ENCODE peak calls at places on chromosome 18, in five cellular contexts. B is testis; Y is right lobe of liver; C is suprapubic skin; V is CD4-positive, alpha-beta T cell. Z is an unnamed sample.

GRCh38 chr18:42969366-42969765 is 146.1 kb downstream of the RIT2 start:
- DNase-seq in B (no peak), Y (no peak), C (no peak), V (no peak), Z (no peak)

GRCh38 chr18:76679877-76680276 is 142.5 kb upstream of the ZNF236 start:
- DNase-seq in B (peak; percentile 38), Y (no peak), C (no peak), V (no peak), Z (no peak)

GRCh38 chr18:55407774-55408535 is 180.0 kb downstream of the TCF4 start:
- DNase-seq in B (no peak), Y (no peak), C (no peak), V (no peak), Z (no peak)

GRCh38 chr18:51070545-51070944 is 40.5 kb downstream of the SMAD4 start:
- DNase-seq in B (no peak), Y (no peak), C (no peak), V (no peak), Z (no peak)

GRCh38 chr18:75257596-75257995 is 47.0 kb downstream of the TSHZ1 start:
- DNase-seq in B (no peak), Y (no peak), C (no peak), V (no peak), Z (no peak)

GRCh38 chr18:44958040-44958439 is 277.4 kb downstream of the SETBP1 start:
- DNase-seq in B (no peak), Y (no peak), C (no peak), V (no peak), Z (no peak)

GRCh38 chr18:2304378-2305175 is 266.7 kb downstream of the METTL4 start:
- DNase-seq in B (no peak), Y (no peak), C (no peak), V (no peak), Z (no peak)

GRCh38 chr18:12420831-12421421 is 13.2 kb downstream of the PRELID3A start:
- DNase-seq in B (peak; percentile 41), Y (no peak), C (no peak), V (no peak), Z (no peak)

GRCh38 chr18:58005885-58006523 is 38.0 kb upstream of the NEDD4L start:
- DNase-seq in B (no peak), Y (no peak), C (no peak), V (no peak), Z (no peak)
- H3K9me3 ChIP-seq in B (no peaks in the 10 kb centered on the region), Y (no peaks in the 10 kb centered on the region), C (no peaks in the 10 kb centered on the region), V (no peaks in the 10 kb centered on the region), Z (no peaks in the 10 kb centered on the region)

GRCh38 chr18:33123852-33124251 is 316.7 kb downstream of the CCDC178 start:
- DNase-seq in B (no peak), Y (no peak), C (no peak), V (no peak), Z (no peak)

GRCh38 chr18:33132657-33133056 is 307.9 kb downstream of the CCDC178 start:
- DNase-seq in B (no peak), Y (no peak), C (no peak), V (no peak), Z (no peak)

DNA sequence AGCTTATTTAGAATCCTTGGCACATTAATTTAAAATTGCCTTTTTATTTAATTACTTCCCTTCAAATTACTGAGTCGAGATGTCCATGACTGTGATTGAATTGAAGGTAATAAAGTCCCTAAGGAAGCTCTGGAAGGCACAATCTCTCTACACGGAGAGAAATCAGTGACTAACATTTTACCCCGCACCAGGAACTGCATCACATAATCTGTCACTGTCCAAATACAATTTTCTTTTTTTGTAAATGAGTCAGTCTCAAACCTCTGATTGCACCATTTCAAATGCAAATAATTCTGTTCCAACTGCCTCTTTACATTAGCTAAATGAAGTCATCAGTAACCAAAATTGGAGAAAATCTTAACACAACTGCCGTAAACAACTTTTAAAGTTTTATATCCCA is 311.9 kb downstream of the CCDC178 start:
- DNase-seq in B (no peak), Y (no peak), C (no peak), V (no peak), Z (no peak)
- H3K27ac ChIP-seq in B (no peak overlapping the region), Y (no peak overlapping the region), C (no peak overlapping the region), V (no peak overlapping the region), Z (no peak overlapping the region)

DNA sequence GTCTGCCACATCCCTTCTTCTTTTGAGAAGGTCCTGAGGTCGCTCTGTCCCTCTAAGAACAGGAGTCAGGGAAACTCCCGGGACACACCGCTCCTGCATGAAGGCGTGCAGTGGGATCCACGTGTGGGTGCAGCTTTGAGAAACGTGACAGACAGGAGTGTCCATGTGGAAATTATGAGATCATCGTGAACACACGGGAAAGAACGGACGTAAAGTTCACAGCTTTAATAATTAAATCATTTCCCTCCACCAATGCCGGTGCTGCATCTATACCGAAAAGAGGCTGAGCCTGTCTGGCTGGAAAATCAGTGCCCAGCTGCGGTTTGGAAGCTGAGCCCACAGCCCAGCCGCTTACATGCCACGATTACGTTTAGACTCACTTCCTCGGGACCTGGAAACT is 372.4 kb upstream of the SALL3 start:
- DNase-seq in B (no peak), Y (no peak), C (no peak), V (no peak), Z (no peak)
- H3K9me3 ChIP-seq in B (no peaks in the 10 kb centered on the region), Y (no peaks in the 10 kb centered on the region), C (no peaks in the 10 kb centered on the region), V (no peaks in the 10 kb centered on the region), Z (no peaks in the 10 kb centered on the region)

GRCh38 chr18:711693-712400 is 583 bp downstream of the ENOSF1 start:
- DNase-seq in B (peak; percentile 89), Y (peak; percentile 86), C (peak; percentile 90), V (peak; percentile 55), Z (no peak)

GRCh38 chr18:712401-713134 is at the start of gene ENOSF1:
- DNase-seq in B (peak; percentile 93), Y (peak; percentile 92), C (peak; percentile 93), V (peak; percentile 64), Z (peak; percentile 72)

GRCh38 chr18:710418-711300 is 1.8 kb downstream of the ENOSF1 start:
- DNase-seq in B (no peak), Y (no peak), C (no peak), V (no peak), Z (no peak)

GRCh38 chr18:711330-711692 is 1.1 kb downstream of the ENOSF1 start:
- DNase-seq in B (no peak), Y (no peak), C (no peak), V (no peak), Z (no peak)

GRCh38 chr18:713135-713490 is 683 bp upstream of the ENOSF1 start:
- DNase-seq in B (no peak), Y (no peak), C (no peak), V (no peak), Z (no peak)
- H3K27ac ChIP-seq in B (peak overlapping the region; percentile 82), Y (peak overlapping the region; percentile 84), C (peak overlapping the region; percentile 90), V (no peak overlapping the region), Z (no peak overlapping the region)

GRCh38 chr18:79902640-79903039 is 48.8 kb downstream of the SLC66A2 start:
- DNase-seq in B (no peak), Y (peak; percentile 56), C (peak; percentile 55), V (no peak), Z (peak; percentile 42)
- H3K9me3 ChIP-seq in B (no peaks in the 10 kb centered on the region), Y (no peaks in the 10 kb centered on the region), C (peaks cover 18% of the 10 kb centered on the region), V (no peaks in the 10 kb centered on the region), Z (peaks cover 9% of the 10 kb centered on the region)

DNA sequence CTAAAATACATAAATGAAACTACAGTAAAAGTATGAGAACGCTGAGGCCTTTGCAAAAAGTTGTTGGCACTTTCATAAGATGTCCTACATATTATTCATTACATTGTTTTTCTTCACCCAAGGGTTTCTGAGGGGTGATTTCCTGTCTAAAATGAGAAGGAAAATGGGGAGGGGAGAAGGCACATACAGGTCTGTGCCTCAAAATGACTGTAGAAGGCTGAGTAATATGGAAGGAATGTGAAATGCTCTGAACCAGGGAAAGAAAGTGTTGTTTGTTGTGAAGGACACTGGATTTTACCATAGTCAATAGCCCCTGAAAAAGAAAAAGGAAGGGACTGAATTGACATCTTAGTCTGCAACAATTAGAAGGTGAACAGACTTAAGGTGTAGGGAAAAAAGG is 99.5 kb upstream of the RNF152 start:
- DNase-seq in B (no peak), Y (no peak), C (no peak), V (no peak), Z (no peak)
- H3K27ac ChIP-seq in B (no peak overlapping the region), Y (no peak overlapping the region), C (no peak overlapping the region), V (no peak overlapping the region), Z (peak overlapping the region; percentile 94)

GRCh38 chr18:79898952-79899608 is 52.4 kb downstream of the SLC66A2 start:
- DNase-seq in B (peak; percentile 49), Y (no peak), C (peak; percentile 40), V (no peak), Z (peak; percentile 49)
- H3K9me3 ChIP-seq in B (no peaks in the 10 kb centered on the region), Y (peaks cover 2% of the 10 kb centered on the region), C (peaks cover 31% of the 10 kb centered on the region), V (peaks cover 16% of the 10 kb centered on the region), Z (peaks cover 21% of the 10 kb centered on the region)

GRCh38 chr18:22604986-22605421 is 187.3 kb upstream of the CTAGE1 start:
- DNase-seq in B (no peak), Y (peak; percentile 78), C (no peak), V (no peak), Z (no peak)
- H3K27ac ChIP-seq in B (no peak overlapping the region), Y (peak overlapping the region; percentile 86), C (no peak overlapping the region), V (no peak overlapping the region), Z (no peak overlapping the region)

GRCh38 chr18:47175283-47175894 is 775 bp downstream of the IER3IP1 start:
- DNase-seq in B (peak; percentile 33), Y (no peak), C (no peak), V (no peak), Z (no peak)
- H3K9me3 ChIP-seq in B (no peaks in the 10 kb centered on the region), Y (no peaks in the 10 kb centered on the region), C (no peaks in the 10 kb centered on the region), V (no peaks in the 10 kb centered on the region), Z (no peaks in the 10 kb centered on the region)